ENCODE peak calls at places on chromosomes 1 and 21, in ten cellular contexts. N, L, D, V, P, H, E, G, O and Q are unnamed samples.

GRCh38 chr1:222283147-222283768 is 264.6 kb downstream of the HHIPL2 start:
- DNase-seq in N (peak; percentile 23), L (no peak), D (no peak), V (no peak), P (peak; percentile 9), H (no peak), E (no peak), G (no peak), O (peak; percentile 99), Q (no peak)

GRCh38 chr1:86515597-86515996 is 31.3 kb upstream of the CLCA4 start:
- DNase-seq in N (no peak), L (peak; percentile 67), D (peak; percentile 64), V (peak; percentile 33), P (no peak), H (no peak), E (no peak), G (no peak), O (no peak), Q (no peak)

GRCh38 chr21:29279531-29279930 is 19.2 kb upstream of the BACH1 start:
- DNase-seq in N (no peak), L (no peak), D (no peak), V (no peak), P (no peak), H (no peak), E (no peak), G (no peak), O (no peak), Q (no peak)

GRCh38 chr1:162654915-162655620 is 22.8 kb downstream of the DDR2 start:
- DNase-seq in N (no peak), L (no peak), D (no peak), V (no peak), P (no peak), H (no peak), E (no peak), G (no peak), O (no peak), Q (no peak)

GRCh38 chr1:52055066-52055853 is at the start of gene TXNDC12:
- DNase-seq in N (peak; percentile 74), L (peak; percentile 92), D (peak; percentile 89), V (peak; percentile 93), P (peak; percentile 90), H (peak; percentile 86), E (peak; percentile 92), G (peak; percentile 87), O (peak; percentile 91), Q (peak; percentile 87)

GRCh38 chr1:108151548-108151947 is 48.6 kb downstream of the SLC25A24 start:
- DNase-seq in N (no peak), L (no peak), D (no peak), V (no peak), P (no peak), H (no peak), E (no peak), G (no peak), O (no peak), Q (no peak)

GRCh38 chr1:199403421-199404116 is 623.9 kb upstream of the NR5A2 start:
- DNase-seq in N (no peak), L (no peak), D (no peak), V (peak; percentile 12), P (no peak), H (no peak), E (no peak), G (no peak), O (peak; percentile 85), Q (no peak)

GRCh38 chr1:49060766-49061165 is 284.1 kb upstream of the BEND5 start:
- DNase-seq in N (no peak), L (no peak), D (no peak), V (peak; percentile 63), P (no peak), H (no peak), E (no peak), G (no peak), O (no peak), Q (no peak)

GRCh38 chr1:48882020-48882419 is 105.3 kb upstream of the BEND5 start:
- DNase-seq in N (no peak), L (no peak), D (no peak), V (no peak), P (no peak), H (no peak), E (no peak), G (no peak), O (no peak), Q (no peak)

GRCh38 chr1:152013664-152014237 is 20.1 kb upstream of the S100A10 start:
- DNase-seq in N (no peak), L (peak; percentile 48), D (peak; percentile 72), V (peak; percentile 70), P (peak; percentile 61), H (peak; percentile 57), E (peak; percentile 73), G (peak; percentile 36), O (peak; percentile 56), Q (peak; percentile 76)

GRCh38 chr1:170661646-170662411 is 2.1 kb upstream of the PRRX1 start:
- DNase-seq in N (peak; percentile 69), L (peak; percentile 31), D (peak; percentile 85), V (peak; percentile 64), P (no peak), H (no peak), E (peak; percentile 48), G (peak; percentile 62), O (peak; percentile 53), Q (no peak)

GRCh38 chr1:228280961-228281591 is 73.2 kb downstream of the OBSCN start:
- DNase-seq in N (no peak), L (no peak), D (no peak), V (no peak), P (no peak), H (no peak), E (no peak), G (peak; percentile 25), O (no peak), Q (peak; percentile 37)

GRCh38 chr1:34266127-34266951 is 89.6 kb downstream of the C1orf94 start:
- DNase-seq in N (no peak), L (no peak), D (peak; percentile 47), V (no peak), P (no peak), H (no peak), E (no peak), G (no peak), O (no peak), Q (no peak)

GRCh38 chr1:174040387-174040786 is 18.2 kb upstream of the RC3H1 start:
- DNase-seq in N (no peak), L (peak; percentile 67), D (no peak), V (peak; percentile 64), P (peak; percentile 45), H (no peak), E (peak; percentile 12), G (no peak), O (peak; percentile 95), Q (no peak)

GRCh38 chr1:8739377-8739776 is 78.1 kb downstream of the RERE start:
- DNase-seq in N (no peak), L (no peak), D (no peak), V (no peak), P (no peak), H (no peak), E (no peak), G (no peak), O (no peak), Q (no peak)

GRCh38 chr1:169060010-169060722 is 46.3 kb upstream of the ATP1B1 start:
- DNase-seq in N (no peak), L (no peak), D (no peak), V (no peak), P (no peak), H (no peak), E (peak; percentile 49), G (no peak), O (no peak), Q (no peak)

GRCh38 chr1:101364370-101365120 is 127.7 kb downstream of the S1PR1 start:
- DNase-seq in N (no peak), L (no peak), D (no peak), V (no peak), P (no peak), H (no peak), E (no peak), G (no peak), O (peak; percentile 9), Q (no peak)
- H3K27ac ChIP-seq in N (no peak overlapping the region), L (no peak overlapping the region), D (no peak overlapping the region), V (peak overlapping the region; percentile 76), P (no peak overlapping the region), H (no peak overlapping the region), E (no peak overlapping the region), G (no peak overlapping the region), O (peak overlapping the region; percentile 32), Q (no peak overlapping the region)

DNA sequence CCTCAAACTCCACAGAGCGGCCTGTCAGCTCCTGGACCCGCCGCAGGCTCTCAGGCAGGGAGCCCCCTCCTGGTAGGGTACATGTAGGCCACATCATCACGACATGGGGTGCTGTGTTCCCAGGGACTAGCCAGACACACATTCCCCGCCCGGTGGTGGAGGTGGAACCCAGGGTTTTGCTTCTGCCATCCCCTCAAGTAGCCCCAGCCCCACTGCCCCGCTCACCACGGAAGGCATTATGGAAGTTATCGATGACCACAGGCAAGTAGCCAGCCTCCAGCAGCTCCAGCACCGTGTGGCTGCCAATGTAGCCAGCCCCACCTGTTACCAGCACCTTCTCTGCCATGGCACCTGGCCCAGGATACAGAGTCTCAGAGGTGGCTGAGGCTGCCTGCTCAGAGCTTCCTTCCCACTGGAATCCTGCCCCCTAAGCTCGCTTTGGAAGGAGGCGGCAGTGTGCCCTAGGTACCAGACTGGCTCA is 1.9 kb downstream of the GALE start:
- DNase-seq in N (peak; percentile 45), L (no peak), D (no peak), V (no peak), P (peak; percentile 84), H (no peak), E (no peak), G (no peak), O (no peak), Q (no peak)
- TF ChIP-seq CTCF in N (no peak), L (no peak), D (peak; percentile 9), V (peak; percentile 8), P (peak; percentile 7), H (no peak), E (no peak), G (no peak), O (peak; percentile 10), Q (no peak)

GRCh38 chr1:109255673-109256072 is 6.3 kb downstream of the CELSR2 start:
- DNase-seq in N (no peak), L (no peak), D (no peak), V (no peak), P (no peak), H (no peak), E (no peak), G (no peak), O (no peak), Q (no peak)
- H3K4me1 ChIP-seq in N (no peaks in the 10 kb centered on the region), L (no peaks in the 10 kb centered on the region), D (peaks cover 60% of the 10 kb centered on the region), V (peaks cover 14% of the 10 kb centered on the region), P (peaks cover 24% of the 10 kb centered on the region), H (peaks cover 50% of the 10 kb centered on the region), E (peaks cover 15% of the 10 kb centered on the region), G (peaks cover 25% of the 10 kb centered on the region), O (peaks cover 14% of the 10 kb centered on the region), Q (peaks cover 15% of the 10 kb centered on the region)

DNA sequence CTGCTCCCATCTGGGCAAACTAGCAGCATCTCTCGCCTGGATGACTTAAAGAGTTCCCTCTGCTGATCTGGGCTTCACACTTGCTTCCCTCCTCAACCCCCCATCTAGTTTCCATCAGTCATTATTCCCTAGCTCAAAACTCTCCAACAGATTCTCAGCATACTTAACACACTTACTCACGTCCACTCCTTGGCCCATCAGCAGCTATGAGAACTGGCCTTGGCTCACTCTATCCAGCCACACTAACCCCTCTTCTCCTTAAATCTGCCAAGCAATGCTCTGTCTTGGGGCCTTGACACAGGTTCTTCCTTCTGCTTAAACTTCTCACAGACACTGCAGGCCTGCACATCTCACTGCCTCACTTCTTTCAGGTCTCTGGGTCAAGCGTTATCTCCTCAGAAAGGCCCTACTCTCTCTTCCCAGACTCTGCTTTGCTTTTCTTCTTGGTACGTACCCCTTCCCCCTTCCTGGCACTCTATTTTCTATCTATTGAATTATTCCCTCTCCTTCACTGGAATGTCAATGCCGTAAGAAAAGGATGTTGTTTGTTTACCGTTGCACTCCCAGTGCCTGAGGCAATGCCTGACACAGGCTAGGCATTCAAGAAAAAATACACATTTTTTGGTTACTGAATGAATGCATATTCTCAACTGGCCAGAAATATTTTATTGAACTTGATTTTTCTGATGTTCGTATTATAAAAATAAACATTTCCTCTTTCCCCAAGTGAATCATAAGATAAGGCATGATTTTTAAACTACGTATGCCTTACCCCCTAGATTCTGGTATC is 41.4 kb downstream of the GNG12 start:
- DNase-seq in N (peak; percentile 36), L (peak; percentile 87), D (no peak), V (peak; percentile 92), P (no peak), H (peak; percentile 30), E (no peak), G (peak; percentile 40), O (peak; percentile 93), Q (no peak)
- H3K27ac ChIP-seq in N (peak overlapping the region; percentile 0), L (peak overlapping the region; percentile 92), D (no peak overlapping the region), V (no peak overlapping the region), P (no peak overlapping the region), H (peak overlapping the region; percentile 80), E (peak overlapping the region; percentile 36), G (peak overlapping the region; percentile 35), O (peak overlapping the region; percentile 93), Q (peak overlapping the region; percentile 50)